ENCODE peak calls at places on chromosomes 11 and 22, in nine cellular contexts. Q is CD8-positive, alpha-beta T cell; H is PC-3; E is fibroblast of mammary gland; M is GM20000; K is cardiac fibroblast; T is epithelial cell of esophagus; L is cardiac muscle cell; W is osteoblast. Z is an unnamed sample.

GRCh38 chr11:2995893-2996554 is 3.9 kb upstream of the NAP1L4 start:
- DNase-seq in Q (no peak), H (no peak), E (no peak), M (no peak), K (no peak), T (no peak), L (no peak), W (no peak), Z (no peak)

GRCh38 chr11:119618208-119618909 is 110.6 kb downstream of the NECTIN1 start:
- DNase-seq in Q (no peak), H (no peak), E (no peak), M (no peak), K (peak), T (no peak), L (no peak), W (no peak), Z (no peak)

GRCh38 chr11:44633641-44634040 is 68.2 kb downstream of the CD82 start:
- DNase-seq in Q (no peak), H (no peak), E (no peak), M (peak), K (no peak), T (no peak), L (peak), W (peak), Z (no peak)

GRCh38 chr11:106077609-106078517 is at the start of gene AASDHPPT:
- DNase-seq in Q (no peak), H (peak), E (peak), M (no peak), K (peak), T (peak), L (peak), W (peak), Z (no peak)

GRCh38 chr11:1290052-1291040 is 19.1 kb downstream of the TOLLIP start:
- DNase-seq in Q (no peak), H (no peak), E (no peak), M (no peak), K (no peak), T (no peak), L (no peak), W (no peak), Z (no peak)

GRCh38 chr11:9855579-9856260 is 191.8 kb downstream of the SWAP70 start:
- DNase-seq in Q (no peak), H (peak), E (peak), M (no peak), K (no peak), T (peak), L (no peak), W (no peak), Z (no peak)

GRCh38 chr11:66886671-66887221 is 29.9 kb downstream of the LRFN4 start:
- DNase-seq in Q (no peak), H (no peak), E (peak), M (no peak), K (peak), T (peak), L (no peak), W (peak), Z (no peak)

GRCh38 chr11:77003954-77004353 is 30.2 kb upstream of the B3GNT6 start:
- DNase-seq in Q (no peak), H (peak), E (peak), M (no peak), K (no peak), T (peak), L (no peak), W (no peak), Z (no peak)

GRCh38 chr11:118095967-118096367 is 9.2 kb upstream of the SMIM35 start:
- DNase-seq in Q (no peak), H (no peak), E (no peak), M (no peak), K (no peak), T (no peak), L (no peak), W (no peak), Z (no peak)

GRCh38 chr11:102760355-102761035 is 19.9 kb downstream of the MMP10 start:
- DNase-seq in Q (no peak), H (peak), E (peak), M (no peak), K (peak), T (peak), L (no peak), W (peak), Z (no peak)

GRCh38 chr22:38257170-38257569 is 15.6 kb downstream of the TMEM184B start:
- DNase-seq in Q (no peak), H (peak), E (peak), M (no peak), K (peak), T (no peak), L (no peak), W (peak), Z (no peak)

GRCh38 chr11:37830532-37830931 is 1232.5 kb upstream of the RAG2 start:
- DNase-seq in Q (no peak), H (no peak), E (no peak), M (no peak), K (no peak), T (no peak), L (no peak), W (no peak), Z (no peak)

GRCh38 chr11:36229091-36229490 is 60.1 kb downstream of the COMMD9 start:
- DNase-seq in Q (no peak), H (no peak), E (no peak), M (no peak), K (no peak), T (no peak), L (no peak), W (no peak), Z (no peak)

GRCh38 chr22:46062971-46063631 is 86.1 kb upstream of the WNT7B start:
- DNase-seq in Q (no peak), H (no peak), E (peak), M (no peak), K (no peak), T (no peak), L (no peak), W (peak), Z (no peak)

GRCh38 chr11:11003226-11003625 is 145.4 kb upstream of the ZBED5 start:
- DNase-seq in Q (no peak), H (no peak), E (no peak), M (no peak), K (no peak), T (no peak), L (no peak), W (no peak), Z (no peak)

DNA sequence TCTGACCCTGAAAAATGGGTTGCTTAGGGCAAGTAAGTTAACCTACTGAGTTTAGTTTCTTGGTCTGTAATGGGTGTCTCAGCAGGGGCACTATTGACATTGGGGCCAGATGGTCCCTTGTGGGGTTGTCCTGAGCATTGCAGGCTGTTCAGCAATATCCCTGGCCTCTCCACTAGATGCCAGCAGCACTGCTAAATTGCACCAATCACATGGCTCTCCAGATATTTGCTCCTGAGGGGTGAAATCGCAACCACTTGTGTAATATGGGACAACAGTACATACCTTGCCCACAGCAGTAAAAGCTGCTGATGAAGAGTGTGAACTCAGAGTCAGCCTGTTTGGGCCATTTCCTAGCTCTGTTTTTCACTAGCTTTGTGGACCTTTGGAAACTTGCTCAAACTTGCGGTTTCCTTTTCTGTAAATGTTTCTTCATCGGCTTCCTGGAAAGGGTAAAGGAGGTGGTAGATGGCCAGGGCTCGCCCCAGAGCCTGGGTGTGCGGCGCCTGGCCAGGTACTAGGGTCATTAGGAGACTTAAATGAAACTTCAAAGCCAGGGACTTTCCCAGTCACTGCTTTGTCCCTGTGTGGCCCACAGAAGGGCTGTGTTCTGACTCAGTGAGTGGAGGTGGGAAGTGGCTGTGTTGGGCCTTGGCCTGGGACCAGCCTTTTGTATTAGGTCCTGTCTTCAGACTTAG is 13.0 kb downstream of the NCF4 start:
- DNase-seq in Q (no peak), H (peak), E (peak), M (peak), K (peak), T (peak), L (peak), W (peak), Z (no peak)
- TF ChIP-seq CTCF in Q (no peak), H (peak), E (peak), M (peak), K (peak), T (peak), L (peak), W (peak), Z (peak)

GRCh38 chr22:25551396-25551795 is 13.1 kb upstream of the GRK3 start:
- DNase-seq in Q (no peak), H (no peak), E (no peak), M (no peak), K (no peak), T (no peak), L (no peak), W (no peak), Z (no peak)

GRCh38 chr22:25557218-25557617 is 7.3 kb upstream of the GRK3 start:
- DNase-seq in Q (no peak), H (no peak), E (no peak), M (no peak), K (no peak), T (no peak), L (no peak), W (no peak), Z (no peak)

GRCh38 chr22:25555506-25556060 is 8.9 kb upstream of the GRK3 start:
- DNase-seq in Q (no peak), H (no peak), E (no peak), M (no peak), K (no peak), T (no peak), L (no peak), W (no peak), Z (no peak)

GRCh38 chr22:25554321-25555088 is 10.0 kb upstream of the GRK3 start:
- DNase-seq in Q (no peak), H (no peak), E (peak), M (no peak), K (no peak), T (no peak), L (no peak), W (no peak), Z (no peak)

GRCh38 chr22:25553131-25553530 is 11.3 kb upstream of the GRK3 start:
- DNase-seq in Q (no peak), H (no peak), E (no peak), M (no peak), K (no peak), T (no peak), L (no peak), W (no peak), Z (no peak)
- TF ChIP-seq CTCF in Q (no peak), H (no peak), E (no peak), M (no peak), K (no peak), T (no peak), L (no peak), W (no peak), Z (no peak)

DNA sequence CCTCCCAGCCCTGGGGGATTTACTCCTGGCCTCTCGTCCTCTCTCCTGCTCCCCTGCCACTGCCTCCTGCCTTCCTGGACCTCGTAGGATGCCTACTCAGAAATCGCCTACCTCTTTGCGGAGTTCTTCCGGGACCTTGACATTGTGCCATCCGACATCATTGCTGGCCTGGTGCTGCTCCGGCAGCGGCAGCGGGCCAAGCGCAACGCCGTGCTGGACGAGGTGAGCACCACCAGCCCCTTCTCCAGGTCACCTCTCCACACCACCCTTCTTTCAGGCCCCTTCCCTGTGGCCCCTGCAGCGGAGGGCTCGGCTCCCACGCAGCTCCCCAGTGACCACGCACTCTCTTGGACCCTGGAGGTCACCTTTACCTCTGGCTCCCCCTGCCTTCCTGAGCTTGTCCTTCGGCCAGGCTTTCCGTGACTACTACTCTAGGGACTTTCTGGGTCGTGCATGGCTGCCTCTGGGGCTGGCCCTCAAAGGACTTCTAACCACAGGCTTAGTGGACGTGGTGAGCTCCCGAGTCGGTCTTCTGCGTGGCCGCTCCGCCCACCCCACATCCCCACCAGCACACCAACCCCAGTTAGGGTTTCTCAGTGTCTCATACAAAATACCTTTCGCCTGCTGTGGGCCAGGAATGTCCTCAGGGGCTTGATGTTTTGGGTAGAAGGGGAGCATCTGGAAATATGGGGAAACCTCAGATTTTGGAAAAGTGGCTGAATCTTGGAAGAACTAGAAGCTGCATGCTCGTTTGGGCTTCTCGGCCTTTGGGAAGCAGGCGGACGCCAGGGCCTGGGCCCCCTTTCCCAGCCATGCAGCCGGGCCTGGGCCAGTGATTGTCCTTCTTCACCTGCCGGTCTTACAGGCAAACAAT is 24.1 kb upstream of the MYRF start:
- DNase-seq in Q (no peak), H (peak), E (no peak), M (peak), K (no peak), T (no peak), L (no peak), W (no peak), Z (no peak)
- TF ChIP-seq CTCF in Q (no peak), H (peak), E (no peak), M (no peak), K (no peak), T (no peak), L (no peak), W (no peak), Z (no peak)

DNA sequence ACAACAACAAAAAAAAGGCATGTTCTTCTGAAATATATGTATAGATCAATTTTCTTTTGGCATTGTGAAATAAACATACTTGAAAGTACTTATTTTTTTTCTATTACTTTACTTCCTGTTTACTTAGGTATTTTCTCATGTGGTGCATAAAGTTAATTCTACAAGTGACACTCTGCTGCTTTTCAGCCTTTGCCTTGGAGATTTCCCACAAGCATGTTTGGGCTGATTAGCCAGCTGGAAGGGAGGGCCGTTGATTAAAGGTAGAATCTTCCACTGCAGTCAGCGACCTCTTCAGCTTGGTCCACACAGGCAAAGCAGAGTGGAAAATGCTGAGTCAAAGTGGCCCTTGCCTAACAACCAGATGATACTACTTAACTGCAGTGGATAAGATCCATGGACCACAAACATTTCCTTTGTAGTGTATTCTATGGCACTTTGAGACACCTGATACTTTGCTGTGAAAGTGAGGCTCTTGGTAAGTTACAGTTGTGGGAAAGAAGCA is 176.0 kb downstream of the ARHGAP42 start:
- DNase-seq in Q (no peak), H (peak), E (peak), M (no peak), K (peak), T (peak), L (peak), W (peak), Z (no peak)
- TF ChIP-seq CTCF in Q (no peak), H (no peak), E (no peak), M (no peak), K (no peak), T (no peak), L (no peak), W (no peak), Z (no peak)

GRCh38 chr11:85809881-85810280 is 1.1 kb downstream of the SYTL2 start:
- DNase-seq in Q (peak), H (peak), E (no peak), M (peak), K (no peak), T (no peak), L (peak), W (peak), Z (no peak)
- TF ChIP-seq CTCF in Q (no peak), H (peak), E (peak), M (no peak), K (no peak), T (no peak), L (no peak), W (peak), Z (peak)

GRCh38 chr11:74141274-74141695 is 29.5 kb downstream of the C2CD3 start:
- DNase-seq in Q (no peak), H (peak), E (no peak), M (no peak), K (peak), T (peak), L (no peak), W (no peak), Z (no peak)

GRCh38 chr11:74139151-74139918 is 31.5 kb downstream of the C2CD3 start:
- DNase-seq in Q (no peak), H (no peak), E (peak), M (no peak), K (no peak), T (no peak), L (no peak), W (no peak), Z (no peak)

GRCh38 chr11:74142624-74143023 is 28.2 kb downstream of the C2CD3 start:
- DNase-seq in Q (no peak), H (peak), E (peak), M (no peak), K (no peak), T (peak), L (no peak), W (peak), Z (no peak)

GRCh38 chr11:74144592-74144991 is 26.2 kb downstream of the C2CD3 start:
- DNase-seq in Q (no peak), H (no peak), E (no peak), M (no peak), K (no peak), T (no peak), L (no peak), W (no peak), Z (no peak)

DNA sequence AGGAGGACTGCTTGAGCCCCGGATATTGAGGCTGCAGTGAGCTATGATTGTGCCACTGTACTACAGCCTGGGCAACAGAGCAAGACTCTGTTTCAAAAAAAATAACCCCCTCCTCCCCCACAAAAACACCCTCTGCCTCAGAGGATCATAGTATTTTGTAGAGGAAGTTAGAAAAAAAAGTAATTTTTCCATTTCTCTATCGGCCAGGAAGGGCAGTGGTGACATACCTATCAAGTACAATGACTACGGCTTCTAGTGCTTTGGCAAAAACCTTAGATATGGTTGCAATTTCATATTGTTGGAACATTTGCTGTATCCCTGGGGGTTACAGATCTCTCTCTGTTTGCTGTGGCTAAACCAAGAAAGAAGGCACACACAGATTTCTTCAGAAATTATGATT is 28.9 kb downstream of the C2CD3 start:
- DNase-seq in Q (no peak), H (no peak), E (no peak), M (no peak), K (no peak), T (no peak), L (no peak), W (no peak), Z (no peak)
- TF ChIP-seq CTCF in Q (no peak), H (no peak), E (no peak), M (no peak), K (no peak), T (no peak), L (no peak), W (no peak), Z (no peak)

GRCh38 chr11:61667684-61668320 is 12.4 kb upstream of the DAGLA start:
- DNase-seq in Q (no peak), H (no peak), E (no peak), M (no peak), K (no peak), T (no peak), L (no peak), W (no peak), Z (no peak)

GRCh38 chr11:61666684-61667297 is 13.4 kb upstream of the DAGLA start:
- DNase-seq in Q (no peak), H (no peak), E (no peak), M (no peak), K (no peak), T (no peak), L (peak), W (no peak), Z (peak)

GRCh38 chr11:61669417-61669816 is 10.8 kb upstream of the DAGLA start:
- DNase-seq in Q (no peak), H (no peak), E (no peak), M (no peak), K (no peak), T (no peak), L (no peak), W (no peak), Z (no peak)

GRCh38 chr11:61671527-61671926 is 8.7 kb upstream of the DAGLA start:
- DNase-seq in Q (no peak), H (peak), E (no peak), M (no peak), K (no peak), T (peak), L (peak), W (no peak), Z (no peak)

GRCh38 chr11:61670626-61671025 is 9.6 kb upstream of the DAGLA start:
- DNase-seq in Q (no peak), H (no peak), E (no peak), M (no peak), K (no peak), T (no peak), L (no peak), W (no peak), Z (no peak)
- TF ChIP-seq CTCF in Q (no peak), H (no peak), E (no peak), M (no peak), K (no peak), T (no peak), L (no peak), W (no peak), Z (no peak)